ENCODE peak calls at places on chromosome 5, in seven cellular contexts. F is spleen, C is adrenal gland, I is cardiac muscle cell, T is colonic mucosa, V is heart right ventricle, J is heart left ventricle. G is an unnamed sample.

GRCh38 chr5:173659423-173659822 is 43.0 kb upstream of the BOD1 start:
- DNase-seq in F (no peak), C (peak), I (no peak), T (no peak), V (no peak), J (no peak), G (no peak)

GRCh38 chr5:143102414-143102813 is 301.1 kb downstream of the NR3C1 start:
- DNase-seq in F (no peak), C (no peak), I (no peak), T (no peak), V (no peak), J (peak), G (no peak)

GRCh38 chr5:142821733-142822487 is 51.7 kb downstream of the ARHGAP26 start:
- DNase-seq in F (no peak), C (no peak), I (no peak), T (no peak), V (no peak), J (no peak), G (no peak)

GRCh38 chr5:84425365-84425764 is 40.7 kb upstream of the EDIL3 start:
- DNase-seq in F (no peak), C (no peak), I (no peak), T (no peak), V (no peak), J (no peak), G (no peak)

GRCh38 chr5:126448720-126449119 is 25.5 kb downstream of the GRAMD2B start:
- DNase-seq in F (no peak), C (no peak), I (no peak), T (no peak), V (no peak), J (no peak), G (no peak)

GRCh38 chr5:132714456-132715307 is 22.7 kb downstream of the KIF3A start:
- DNase-seq in F (no peak), C (no peak), I (no peak), T (no peak), V (no peak), J (no peak), G (no peak)

GRCh38 chr5:120139039-120139438 is 325.1 kb upstream of the PRR16 start:
- DNase-seq in F (no peak), C (no peak), I (no peak), T (no peak), V (peak), J (no peak), G (no peak)

GRCh38 chr5:178130576-178131445 is at the start of gene RMND5B:
- DNase-seq in F (peak), C (peak), I (peak), T (peak), V (peak), J (peak), G (peak)

GRCh38 chr5:120304653-120305052 is 159.4 kb upstream of the PRR16 start:
- DNase-seq in F (no peak), C (no peak), I (no peak), T (no peak), V (no peak), J (no peak), G (no peak)

GRCh38 chr5:106521701-106522100 is 1149.0 kb downstream of the EFNA5 start:
- DNase-seq in F (no peak), C (no peak), I (no peak), T (no peak), V (no peak), J (no peak), G (peak)

GRCh38 chr5:176187276-176188062 is 50.8 kb upstream of the SIMC1 start:
- DNase-seq in F (no peak), C (no peak), I (no peak), T (no peak), V (no peak), J (no peak), G (no peak)

GRCh38 chr5:87410941-87411340 is 1.8 kb downstream of the CCNH start:
- DNase-seq in F (no peak), C (no peak), I (no peak), T (no peak), V (no peak), J (no peak), G (no peak)

GRCh38 chr5:37725185-37725584 is 114.7 kb downstream of the GDNF start:
- DNase-seq in F (no peak), C (no peak), I (no peak), T (no peak), V (no peak), J (no peak), G (no peak)

GRCh38 chr5:30040483-30041116 is 1152.9 kb upstream of the CDH6 start:
- DNase-seq in F (no peak), C (no peak), I (peak), T (peak), V (no peak), J (no peak), G (no peak)

GRCh38 chr5:114450516-114450909 is 88.6 kb downstream of the KCNN2 start:
- DNase-seq in F (no peak), C (no peak), I (no peak), T (no peak), V (peak), J (no peak), G (no peak)

GRCh38 chr5:73115399-73116051 is 4.8 kb upstream of the TMEM171 start:
- DNase-seq in F (no peak), C (no peak), I (no peak), T (no peak), V (no peak), J (no peak), G (no peak)

GRCh38 chr5:14208071-14209021 is 65.2 kb downstream of the TRIO start:
- DNase-seq in F (no peak), C (no peak), I (no peak), T (peak), V (no peak), J (no peak), G (no peak)

GRCh38 chr5:29485333-29485732 is 1708.2 kb upstream of the CDH6 start:
- DNase-seq in F (no peak), C (no peak), I (no peak), T (no peak), V (no peak), J (no peak), G (no peak)

GRCh38 chr5:1538276-1538675 is 14.5 kb upstream of the LPCAT1 start:
- DNase-seq in F (peak), C (no peak), I (no peak), T (no peak), V (no peak), J (no peak), G (no peak)

GRCh38 chr5:171774418-171774817 is 11.2 kb upstream of the SMIM23 start:
- DNase-seq in F (no peak), C (no peak), I (no peak), T (no peak), V (no peak), J (no peak), G (no peak)

GRCh38 chr5:131104169-131104775 is 60.8 kb downstream of the HINT1 start:
- DNase-seq in F (no peak), C (no peak), I (no peak), T (no peak), V (no peak), J (no peak), G (no peak)

GRCh38 chr5:146126068-146126467 is 20.7 kb upstream of the PLAC8L1 start:
- DNase-seq in F (no peak), C (no peak), I (no peak), T (no peak), V (no peak), J (no peak), G (no peak)

GRCh38 chr5:20286512-20286911 is 298.5 kb upstream of the CDH18 start:
- DNase-seq in F (no peak), C (no peak), I (no peak), T (no peak), V (no peak), J (no peak), G (no peak)

GRCh38 chr5:180799194-180799593 is 3.4 kb downstream of the MGAT1 start:
- DNase-seq in F (no peak), C (no peak), I (peak), T (peak), V (no peak), J (no peak), G (no peak)

GRCh38 chr5:167207081-167207480 is 1084.4 kb upstream of the WWC1 start:
- DNase-seq in F (no peak), C (no peak), I (no peak), T (no peak), V (no peak), J (no peak), G (no peak)

GRCh38 chr5:88674262-88675158 is 208.5 kb downstream of the MEF2C start:
- DNase-seq in F (peak), C (peak), I (peak), T (no peak), V (no peak), J (no peak), G (peak)

GRCh38 chr5:143456952-143457547 is 53.6 kb upstream of the NR3C1 start:
- DNase-seq in F (no peak), C (no peak), I (no peak), T (no peak), V (no peak), J (no peak), G (no peak)

GRCh38 chr5:133627180-133627579 is 14.8 kb upstream of the FSTL4 start:
- DNase-seq in F (no peak), C (no peak), I (no peak), T (no peak), V (no peak), J (no peak), G (no peak)

GRCh38 chr5:160434022-160434531 is 12.4 kb downstream of the PTTG1 start:
- DNase-seq in F (peak), C (no peak), I (peak), T (no peak), V (no peak), J (no peak), G (peak)

GRCh38 chr5:173581408-173582197 is 34.8 kb downstream of the BOD1 start:
- DNase-seq in F (peak), C (no peak), I (peak), T (peak), V (no peak), J (no peak), G (no peak)

GRCh38 chr5:102283111-102283797 is 12.8 kb downstream of the SLCO4C1 start:
- DNase-seq in F (no peak), C (no peak), I (no peak), T (no peak), V (no peak), J (no peak), G (no peak)

GRCh38 chr5:14591548-14591947 is 10.0 kb downstream of the OTULINL start:
- DNase-seq in F (no peak), C (no peak), I (no peak), T (no peak), V (no peak), J (no peak), G (no peak)

GRCh38 chr5:132778129-132778528 is 1.1 kb upstream of the SEPTIN8 start:
- DNase-seq in F (no peak), C (no peak), I (no peak), T (no peak), V (no peak), J (no peak), G (no peak)

GRCh38 chr5:14702238-14702839 is 37.8 kb downstream of the OTULIN start:
- DNase-seq in F (no peak), C (no peak), I (no peak), T (no peak), V (no peak), J (no peak), G (no peak)

GRCh38 chr5:31703757-31704156 is 64.8 kb downstream of the PDZD2 start:
- DNase-seq in F (no peak), C (no peak), I (no peak), T (no peak), V (no peak), J (no peak), G (no peak)

GRCh38 chr5:37723147-37723961 is 116.5 kb downstream of the GDNF start:
- DNase-seq in F (no peak), C (no peak), I (peak), T (no peak), V (no peak), J (no peak), G (peak)

GRCh38 chr5:54965806-54966205 is 19.6 kb downstream of the ESM1 start:
- DNase-seq in F (no peak), C (peak), I (no peak), T (no peak), V (peak), J (no peak), G (no peak)

GRCh38 chr5:54964405-54964804 is 21.0 kb downstream of the ESM1 start:
- DNase-seq in F (no peak), C (no peak), I (no peak), T (no peak), V (no peak), J (no peak), G (no peak)

GRCh38 chr5:54956922-54957321 is 28.5 kb downstream of the ESM1 start:
- DNase-seq in F (no peak), C (no peak), I (no peak), T (no peak), V (no peak), J (no peak), G (no peak)

DNA sequence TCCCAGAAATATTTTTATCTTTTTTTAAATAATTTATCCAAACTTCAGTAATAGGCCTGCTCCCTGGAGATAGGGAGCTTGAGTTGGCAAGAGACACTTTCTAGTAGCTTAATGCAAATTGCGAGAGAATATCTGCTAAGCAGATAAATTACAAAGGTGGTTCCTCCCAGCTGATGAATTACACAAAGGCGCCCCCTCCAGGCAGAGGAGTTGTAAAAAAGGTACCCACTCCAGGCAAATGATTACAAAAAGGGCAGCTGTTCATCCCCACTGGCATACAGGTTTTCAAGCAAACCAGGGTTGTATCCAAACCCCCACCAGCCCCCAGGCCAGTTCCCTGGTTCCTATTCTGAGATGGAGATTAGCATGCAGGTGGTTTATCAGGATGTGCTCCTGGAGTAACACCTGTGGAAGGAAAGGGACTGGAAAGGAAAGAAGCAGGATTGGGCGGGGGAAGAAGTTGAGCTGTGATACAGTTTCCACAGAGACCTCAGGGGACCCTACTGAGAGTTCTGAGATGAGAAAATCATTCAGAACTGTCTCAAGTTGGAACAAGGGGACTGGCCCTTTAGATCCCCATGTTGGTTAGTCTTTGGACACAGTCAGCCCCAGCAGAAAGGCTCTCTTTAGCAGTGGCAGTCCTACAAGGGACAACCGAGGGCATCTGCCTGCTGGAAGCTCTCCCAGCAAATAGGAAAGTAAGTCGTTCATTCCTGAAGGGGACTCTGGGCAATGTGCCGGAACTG is 25.5 kb downstream of the ESM1 start:
- DNase-seq in F (no peak), C (no peak), I (peak), T (no peak), V (no peak), J (no peak), G (no peak)
- TF ChIP-seq CTCF in F (no peak), C (no peak), I (peak), T (no peak), V (no peak), J (no peak), G (no peak)

GRCh38 chr5:140835622-140836510 is 1.8 kb downstream of the PCDHA7 start:
- DNase-seq in F (no peak), C (no peak), I (no peak), T (no peak), V (no peak), J (peak), G (no peak)

GRCh38 chr5:140828402-140828737 is 610 bp downstream of the PCDHA6 start:
- DNase-seq in F (no peak), C (no peak), I (peak), T (no peak), V (no peak), J (no peak), G (no peak)

GRCh38 chr5:140833993-140834392 is at the start of gene PCDHA7:
- DNase-seq in F (no peak), C (no peak), I (no peak), T (no peak), V (no peak), J (no peak), G (no peak)
- H3K4me3 ChIP-seq in F (no peak), C (no peak), I (no peak), T (no peak), V (peak), J (peak), G (no peak)

GRCh38 chr5:103919526-103919925 is 356.9 kb upstream of the NUDT12 start:
- DNase-seq in F (no peak), C (no peak), I (no peak), T (no peak), V (no peak), J (no peak), G (no peak)
- H3K27ac ChIP-seq in F (no peak), C (no peak), I (no peak), T (no peak), V (no peak), J (no peak), G (no peak)

DNA sequence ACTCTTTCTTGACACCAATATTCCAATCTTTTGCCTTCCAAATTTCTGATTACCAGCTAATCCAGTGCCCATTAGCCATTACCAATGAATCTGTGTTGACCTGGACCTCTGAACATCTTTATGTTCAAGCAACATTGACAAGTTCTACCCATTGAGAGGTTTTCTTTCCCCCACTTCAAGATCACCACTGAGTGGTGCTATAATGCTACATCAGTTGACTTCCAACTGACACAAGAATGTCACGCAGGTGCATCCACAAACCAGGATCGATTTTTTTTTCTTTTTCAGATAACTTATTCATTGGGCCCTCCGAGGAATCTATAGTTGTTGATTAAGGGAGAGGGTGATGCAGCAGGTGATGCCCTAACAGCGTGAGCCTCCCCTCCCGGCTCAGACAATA is 102.6 kb downstream of the SLC1A3 start:
- DNase-seq in F (no peak), C (no peak), I (no peak), T (no peak), V (no peak), J (no peak), G (no peak)
- TF ChIP-seq CTCF in F (no peak), C (no peak), I (no peak), T (no peak), V (no peak), J (no peak), G (no peak)

GRCh38 chr5:51398875-51399635 is 15.8 kb downstream of the ISL1 start:
- DNase-seq in F (no peak), C (no peak), I (peak), T (no peak), V (no peak), J (no peak), G (no peak)
- H3K4me3 ChIP-seq in F (no peak), C (no peak), I (peak), T (no peak), V (no peak), J (no peak), G (no peak)

DNA sequence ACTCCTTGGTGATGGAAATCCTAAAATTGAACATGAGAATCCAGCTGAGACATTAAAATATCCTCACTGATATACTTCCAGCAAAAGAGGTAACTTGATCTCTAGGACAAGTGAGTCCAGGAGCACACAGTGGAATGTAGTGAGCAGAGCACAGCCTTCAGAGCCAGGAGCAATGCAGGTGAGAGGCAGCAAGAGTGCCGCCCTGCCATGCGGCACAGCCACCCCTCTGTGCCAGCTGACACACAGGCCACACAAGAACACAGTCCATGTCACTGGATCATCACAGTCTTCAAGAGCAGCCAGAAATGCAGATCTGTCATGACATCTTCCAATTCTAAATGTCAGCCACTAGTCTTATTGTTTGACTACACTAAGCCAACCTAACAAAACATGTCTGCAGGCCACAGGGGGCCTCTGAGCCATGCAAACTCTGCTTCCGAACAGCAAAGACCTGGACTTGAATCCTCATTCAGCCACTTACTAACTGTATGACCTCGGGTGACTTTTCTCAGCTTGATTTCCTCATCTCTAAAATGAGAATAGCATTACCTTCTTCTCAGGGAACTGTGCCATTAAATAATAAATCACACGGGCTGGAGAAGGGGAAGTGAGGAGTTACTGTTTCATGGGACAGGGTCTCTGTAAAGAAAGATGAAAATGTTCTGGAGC is 47.0 kb downstream of the CCDC125 start:
- DNase-seq in F (no peak), C (no peak), I (no peak), T (no peak), V (no peak), J (no peak), G (no peak)
- H3K27ac ChIP-seq in F (no peak), C (no peak), I (no peak), T (no peak), V (no peak), J (no peak), G (no peak)

DNA sequence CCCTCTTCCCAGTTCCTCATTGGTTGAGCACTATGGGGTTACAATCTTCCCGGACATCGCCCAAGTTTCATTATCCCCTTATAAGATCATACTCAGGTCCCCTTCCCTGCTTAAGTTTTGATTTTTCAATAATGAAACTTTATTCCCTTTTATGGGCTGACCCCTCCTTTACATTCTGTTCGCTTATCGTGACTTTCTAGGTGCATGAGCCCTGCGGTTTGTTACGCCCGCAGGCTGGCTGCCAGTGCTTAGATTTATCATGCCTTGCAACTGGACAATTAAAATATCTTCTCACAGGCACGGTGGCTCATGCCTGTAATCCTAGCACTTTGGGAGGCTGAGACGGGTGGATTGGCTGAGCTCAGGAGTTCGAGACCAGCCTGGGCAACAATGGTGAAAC is 127.9 kb upstream of the FER start:
- DNase-seq in F (no peak), C (no peak), I (no peak), T (no peak), V (no peak), J (no peak), G (no peak)
- TF ChIP-seq CTCF in F (no peak), C (no peak), I (no peak), T (no peak), V (no peak), J (no peak), G (no peak)